ENCODE peak calls at places on chromosome 5, in five cellular contexts. A is HFF-Myc, D is stomach, B is cardiac muscle cell, H is HepG2. W is an unnamed sample.

GRCh38 chr5:103385722-103386121 is 127.2 kb downstream of the MACIR start:
- DNase-seq in B (peak; percentile 28), H (no peak), A (no peak), D (no peak), W (no peak)

GRCh38 chr5:72767289-72768010 is 49.0 kb upstream of the TNPO1 start:
- DNase-seq in A (no peak), H (peak; percentile 86), D (no peak), B (no peak), W (no peak)

GRCh38 chr5:131423056-131423455 is 159.2 kb downstream of the CDC42SE2 start:
- DNase-seq in H (peak; percentile 15), A (no peak), D (no peak), B (peak; percentile 49), W (no peak)

GRCh38 chr5:177306674-177307543 is 3.3 kb downstream of the PRELID1 start:
- DNase-seq in D (no peak), B (no peak), A (no peak), H (no peak), W (no peak)

GRCh38 chr5:80185095-80185494 is 70.8 kb downstream of the SERINC5 start:
- DNase-seq in A (no peak), H (no peak), B (no peak), D (no peak), W (no peak)

GRCh38 chr5:96001262-96001661 is 39.6 kb upstream of the ELL2 start:
- DNase-seq in B (no peak), A (no peak), D (no peak), H (peak; percentile 85), W (peak; percentile 42)

GRCh38 chr5:151950681-151951080 is 26.0 kb upstream of the GLRA1 start:
- DNase-seq in D (no peak), B (no peak), A (no peak), H (no peak), W (no peak)

GRCh38 chr5:142325677-142326479 is 1.1 kb upstream of the SPRY4 start:
- DNase-seq in B (peak; percentile 41), D (peak; percentile 44), H (peak; percentile 73), A (no peak), W (no peak)

GRCh38 chr5:151745071-151745705 is 13.2 kb downstream of the ATOX1 start:
- DNase-seq in A (no peak), H (no peak), B (no peak), D (peak; percentile 37), W (peak; percentile 76)

GRCh38 chr5:3954189-3954588 is 358.6 kb downstream of the IRX1 start:
- DNase-seq in A (no peak), H (no peak), D (no peak), B (no peak), W (no peak)

GRCh38 chr5:116655431-116655830 is 80.8 kb upstream of the SEMA6A start:
- DNase-seq in A (no peak), H (no peak), B (no peak), D (no peak), W (no peak)

GRCh38 chr5:94777163-94777885 is 158.9 kb downstream of the SLF1 start:
- DNase-seq in B (no peak), H (no peak), D (no peak), A (no peak), W (no peak)

GRCh38 chr5:10581867-10582511 is 18.1 kb downstream of the ANKRD33B start:
- DNase-seq in B (no peak), D (no peak), H (no peak), A (no peak), W (no peak)

GRCh38 chr5:9466677-9467076 is 79.2 kb downstream of the SEMA5A start:
- DNase-seq in H (no peak), A (no peak), D (no peak), B (no peak), W (no peak)

GRCh38 chr5:14727428-14727865 is 62.9 kb downstream of the OTULIN start:
- DNase-seq in A (peak; percentile 56), D (peak; percentile 80), H (peak; percentile 84), B (peak; percentile 91), W (peak; percentile 25)

GRCh38 chr5:71834575-71834974 is 115.5 kb downstream of the CARTPT start:
- DNase-seq in B (no peak), D (no peak), H (no peak), A (no peak), W (no peak)

DNA sequence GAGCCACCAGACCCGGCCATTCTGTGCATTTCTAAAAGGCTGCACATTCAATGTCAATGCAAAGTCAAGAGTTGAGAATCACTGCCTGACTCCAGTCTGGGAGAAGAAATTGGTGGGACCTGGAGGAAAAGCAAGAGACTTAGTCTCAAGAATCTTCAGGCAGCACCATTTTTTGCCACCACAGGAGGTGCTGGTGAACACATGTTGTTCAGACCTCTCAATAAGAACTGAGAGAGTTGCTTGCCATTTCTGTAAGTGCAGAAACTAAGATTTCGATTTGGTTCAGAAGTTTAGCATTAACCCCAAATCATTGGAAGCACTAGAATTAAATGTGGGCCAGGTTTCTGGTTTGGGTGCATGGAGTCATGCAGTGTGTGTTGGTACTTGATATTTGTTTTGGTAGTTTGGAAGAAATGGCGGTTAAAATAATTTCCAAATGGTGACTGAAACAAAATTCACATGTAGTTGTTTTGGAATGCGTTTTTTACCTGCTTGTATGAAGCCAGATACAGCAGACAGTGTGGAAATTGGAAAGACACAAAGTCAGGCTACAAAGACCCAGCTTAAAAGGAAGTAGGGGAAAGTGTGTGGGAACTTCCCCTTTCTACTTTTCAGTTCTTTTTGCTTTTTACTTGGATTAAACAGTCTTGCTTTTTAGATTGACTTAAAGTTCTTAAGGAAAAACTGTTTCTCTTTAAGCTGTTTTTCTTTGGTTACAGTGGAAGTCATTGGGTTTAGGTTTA is 20.4 kb downstream of the PDE8B start:
- DNase-seq in D (no peak), H (no peak), B (no peak), A (no peak), W (no peak)
- TF ChIP-seq CTCF in D (no peak), H (no peak), B (peak; percentile 16), A (peak; percentile 22), W (peak; percentile 38)

DNA sequence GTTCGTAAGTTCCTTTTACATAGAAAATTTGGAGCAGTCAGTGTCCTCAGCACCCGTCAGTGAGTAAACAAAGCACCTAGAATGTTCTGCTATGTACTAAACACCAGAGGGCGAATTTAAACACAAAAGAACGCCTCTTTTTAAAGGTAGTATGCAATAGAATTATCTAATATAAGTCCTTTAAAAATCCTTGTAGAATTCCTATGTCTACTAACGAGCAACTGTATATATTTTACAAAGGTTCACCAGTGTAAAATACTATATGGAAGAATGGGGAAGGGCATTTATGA is 499 bp upstream of the TMEM232 start:
- DNase-seq in D (no peak), B (peak; percentile 10), H (peak; percentile 8), A (no peak), W (no peak)
- TF ChIP-seq CTCF in D (no peak), B (no peak), H (no peak), A (no peak), W (peak; percentile 15)

DNA sequence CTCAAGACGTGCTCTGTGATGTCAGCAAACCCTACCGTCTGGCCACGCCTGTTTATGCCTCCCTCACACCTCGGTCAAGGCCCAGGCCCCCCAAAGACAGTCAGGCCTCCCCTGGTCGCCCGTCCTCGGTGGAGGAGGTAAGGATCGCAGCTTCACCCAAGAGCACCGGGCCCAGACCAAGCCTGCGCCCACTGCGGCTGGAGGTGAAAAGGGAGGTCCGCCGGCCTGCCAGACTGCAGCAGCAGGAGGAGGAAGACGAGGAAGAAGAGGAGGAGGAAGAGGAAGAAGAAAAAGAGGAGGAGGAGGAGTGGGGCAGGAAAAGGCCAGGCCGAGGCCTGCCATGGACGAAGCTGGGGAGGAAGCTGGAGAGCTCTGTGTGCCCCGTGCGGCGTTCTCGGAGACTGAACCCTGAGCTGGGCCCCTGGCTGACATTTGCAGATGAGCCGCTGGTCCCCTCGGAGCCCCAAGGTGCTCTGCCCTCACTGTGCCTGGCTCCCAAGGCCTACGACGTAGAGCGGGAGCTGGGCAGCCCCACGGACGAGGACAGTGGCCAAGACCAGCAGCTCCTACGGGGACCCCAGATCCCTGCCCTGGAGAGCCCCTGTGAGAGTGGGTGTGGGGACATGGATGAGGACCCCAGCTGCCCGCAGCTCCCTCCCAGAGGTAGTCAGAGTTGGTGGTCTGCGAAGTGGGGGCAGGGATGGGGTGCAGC is 103.2 kb downstream of the PPARGC1B start:
- DNase-seq in D (no peak), H (no peak), A (no peak), B (no peak), W (no peak)
- TF ChIP-seq CTCF in D (no peak), H (no peak), A (no peak), B (no peak), W (no peak)

GRCh38 chr5:132736853-132737833 is at the start of gene KIF3A:
- DNase-seq in H (peak; percentile 95), D (peak; percentile 98), A (peak; percentile 90), B (peak; percentile 95), W (peak; percentile 73)
- TF ChIP-seq CTCF in H (peak; percentile 22), D (no peak), A (no peak), B (peak; percentile 8), W (no peak)

DNA sequence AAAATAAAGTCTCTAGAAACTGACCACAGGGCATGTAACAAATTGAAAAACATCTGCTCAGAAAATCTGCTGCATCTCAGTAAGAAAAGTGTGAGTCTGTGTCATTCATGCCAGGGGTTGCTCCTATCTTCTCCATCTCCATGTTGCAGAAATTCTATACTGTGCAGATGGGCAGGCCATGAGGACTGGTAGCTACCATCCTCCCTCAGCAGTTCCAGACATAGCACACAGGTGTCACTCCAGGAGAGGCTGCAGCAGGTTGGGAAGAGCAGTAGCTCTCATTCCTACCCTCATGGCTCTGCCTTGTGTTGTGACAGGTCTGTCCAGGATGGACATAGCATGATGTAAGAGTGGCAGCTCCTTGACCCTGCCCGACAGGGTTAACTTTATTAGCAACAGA is 173.4 kb downstream of the NDUFS4 start:
- DNase-seq in A (no peak), B (no peak), D (no peak), H (no peak), W (no peak)
- TF ChIP-seq CTCF in A (no peak), B (no peak), D (no peak), H (peak; percentile 39), W (no peak)

DNA sequence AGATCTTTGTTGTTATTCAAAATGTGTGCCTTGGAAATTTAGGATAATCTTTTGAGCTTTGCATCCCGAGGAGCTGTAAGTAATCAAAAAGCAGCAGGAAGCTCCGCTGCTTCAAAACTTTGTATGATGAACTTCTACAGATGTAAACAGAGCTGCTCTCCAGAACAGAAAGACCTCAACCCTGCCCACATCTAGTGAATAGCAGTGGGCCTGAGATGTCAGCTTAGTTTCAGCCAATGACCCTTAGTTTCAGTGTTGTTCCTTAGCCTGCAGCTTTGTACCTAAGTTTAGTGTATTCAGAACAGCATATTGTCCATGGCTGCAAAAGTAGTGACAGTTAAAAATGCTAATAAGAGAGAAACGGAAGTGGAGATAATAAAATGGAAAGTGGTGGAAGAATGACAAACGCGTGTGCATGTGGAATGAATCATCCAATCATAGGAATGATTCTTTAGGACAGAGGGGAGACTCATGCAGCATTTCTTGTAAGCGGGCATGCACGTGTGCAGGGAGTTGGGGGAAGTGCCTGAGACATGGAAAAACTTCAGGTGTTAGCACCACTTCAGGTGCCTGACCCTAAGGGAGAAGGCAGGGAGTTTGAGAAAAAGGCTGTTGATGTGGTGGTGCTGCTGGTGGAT is 24.9 kb downstream of the SNX24 start:
- DNase-seq in H (no peak), B (no peak), A (peak; percentile 40), D (no peak), W (no peak)
- TF ChIP-seq CTCF in H (no peak), B (no peak), A (no peak), D (no peak), W (no peak)

DNA sequence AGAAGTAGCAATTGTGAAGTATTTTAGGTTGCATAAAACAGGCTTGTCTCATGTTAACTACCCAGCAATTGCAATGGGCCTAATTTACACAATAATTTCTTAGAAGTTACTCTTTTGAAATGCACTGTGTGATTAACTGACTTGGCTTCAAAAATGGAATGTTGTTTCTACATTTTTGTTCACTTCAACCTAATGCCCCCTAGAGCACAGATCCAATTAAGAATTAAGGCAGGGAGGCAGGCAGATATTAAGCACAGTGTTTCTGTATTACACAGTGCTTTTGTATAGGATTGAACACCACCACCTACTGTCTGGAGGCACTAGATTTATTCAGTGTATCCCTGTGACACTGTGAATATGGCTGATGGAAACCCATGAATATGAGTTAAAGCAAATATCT is 302.1 kb downstream of the FBXL17 start:
- DNase-seq in H (no peak), D (no peak), B (no peak), A (no peak), W (peak; percentile 70)
- TF ChIP-seq CTCF in H (no peak), D (no peak), B (no peak), A (no peak), W (peak; percentile 44)